ENCODE peak calls at places on chromosomes 2 and 18, in four cellular contexts. A is K562, B is HL-60, R is GM12878. F is an unnamed sample.

GRCh38 chr18:48725596-48725995 is 186.8 kb downstream of the CTIF start:
- DNase-seq in A (no peak), B (no peak), R (no peak), F (no peak)

GRCh38 chr2:84534225-84534624 is 17.9 kb downstream of the DNAH6 start:
- DNase-seq in A (no peak), B (no peak), R (no peak), F (no peak)

GRCh38 chr18:56267334-56267733 is 371.1 kb downstream of the TXNL1 start:
- DNase-seq in A (no peak), B (no peak), R (no peak), F (no peak)

GRCh38 chr18:12027046-12027445 is 45.7 kb downstream of the IMPA2 start:
- DNase-seq in A (no peak), B (no peak), R (no peak), F (no peak)

GRCh38 chr2:3343012-3343411 is 34.6 kb downstream of the EIPR1 start:
- DNase-seq in A (no peak), B (no peak), R (no peak), F (no peak)

GRCh38 chr2:132664096-132664495 is 5.9 kb downstream of the LYPD1 start:
- DNase-seq in A (no peak), B (no peak), R (no peak), F (no peak)

GRCh38 chr2:204706939-204707338 is 161.7 kb downstream of the PARD3B start:
- DNase-seq in A (no peak), B (no peak), R (no peak), F (no peak)

GRCh38 chr2:98936133-98936916 is at the start of gene CRACDL:
- DNase-seq in A (no peak), B (peak; percentile 22), R (no peak), F (peak; percentile 46)

GRCh38 chr18:43882358-43882757 is 605.1 kb upstream of the SYT4 start:
- DNase-seq in A (no peak), B (no peak), R (no peak), F (no peak)

GRCh38 chr2:62814132-62814531 is 108.6 kb downstream of the EHBP1 start:
- DNase-seq in A (peak; percentile 60), B (no peak), R (no peak), F (no peak)

GRCh38 chr2:100266126-100266525 is 56.2 kb downstream of the LONRF2 start:
- DNase-seq in A (no peak), B (no peak), R (no peak), F (no peak)

GRCh38 chr2:86441789-86442641 is 844 bp downstream of the KDM3A start:
- DNase-seq in A (peak; percentile 62), B (peak; percentile 36), R (peak; percentile 19), F (peak; percentile 10)

GRCh38 chr18:31490838-31491237 is 7.1 kb upstream of the DSG2 start:
- DNase-seq in A (no peak), B (no peak), R (no peak), F (no peak)

GRCh38 chr2:221429741-221430491 is 142.2 kb downstream of the EPHA4 start:
- DNase-seq in A (no peak), B (no peak), R (no peak), F (no peak)

GRCh38 chr2:223523541-223523940 is 78.6 kb downstream of the SCG2 start:
- DNase-seq in A (no peak), B (no peak), R (no peak), F (no peak)

GRCh38 chr2:112712903-112713584 is 7.8 kb upstream of the NT5DC4 start:
- DNase-seq in A (peak; percentile 92), B (no peak), R (no peak), F (no peak)

GRCh38 chr18:12840382-12840781 is 43.7 kb downstream of the PTPN2 start:
- DNase-seq in A (no peak), B (no peak), R (no peak), F (no peak)

GRCh38 chr2:46095821-46096220 is 201.4 kb upstream of the EPAS1 start:
- DNase-seq in A (no peak), B (no peak), R (no peak), F (no peak)

GRCh38 chr2:23566236-23567142 is 181.5 kb downstream of the KLHL29 start:
- DNase-seq in A (peak; percentile 37), B (no peak), R (no peak), F (peak; percentile 56)

GRCh38 chr2:72147303-72147970 is at the start of gene CYP26B1:
- DNase-seq in A (no peak), B (no peak), R (no peak), F (no peak)

GRCh38 chr2:64914735-64915509 is 74.3 kb upstream of the SLC1A4 start:
- DNase-seq in A (peak; percentile 50), B (no peak), R (peak; percentile 96), F (no peak)

GRCh38 chr2:241035818-241036396 is 37.5 kb downstream of the SNED1 start:
- DNase-seq in A (no peak), B (no peak), R (no peak), F (peak; percentile 52)

GRCh38 chr18:60090170-60090569 is 190.4 kb downstream of the PMAIP1 start:
- DNase-seq in A (peak; percentile 11), B (no peak), R (no peak), F (peak; percentile 3)
- TF ChIP-seq SPI1 in A (no peak), B (no peak), R (no peak), F (no peak)

GRCh38 chr2:19785432-19785831 is 116.4 kb downstream of the TTC32 start:
- DNase-seq in A (no peak), B (no peak), R (no peak), F (no peak)
- TF ChIP-seq SPI1 in A (no peak), B (no peak), R (no peak), F (no peak)

GRCh38 chr2:190696792-190697398 is 48.0 kb downstream of the NAB1 start:
- DNase-seq in A (peak; percentile 17), B (no peak), R (no peak), F (no peak)
- TF ChIP-seq SPI1 in A (no peak), B (no peak), R (no peak), F (no peak)

GRCh38 chr2:28448738-28449100 is 47.1 kb upstream of the PLB1 start:
- DNase-seq in A (no peak), B (no peak), R (no peak), F (no peak)

GRCh38 chr2:28444951-28445350 is 50.9 kb upstream of the PLB1 start:
- DNase-seq in A (no peak), B (no peak), R (no peak), F (no peak)

GRCh38 chr2:28447943-28448737 is 47.7 kb upstream of the PLB1 start:
- DNase-seq in A (no peak), B (peak; percentile 83), R (no peak), F (no peak)

GRCh38 chr2:28442328-28442727 is 49.7 kb downstream of the FOSL2 start:
- DNase-seq in A (no peak), B (no peak), R (no peak), F (no peak)

DNA sequence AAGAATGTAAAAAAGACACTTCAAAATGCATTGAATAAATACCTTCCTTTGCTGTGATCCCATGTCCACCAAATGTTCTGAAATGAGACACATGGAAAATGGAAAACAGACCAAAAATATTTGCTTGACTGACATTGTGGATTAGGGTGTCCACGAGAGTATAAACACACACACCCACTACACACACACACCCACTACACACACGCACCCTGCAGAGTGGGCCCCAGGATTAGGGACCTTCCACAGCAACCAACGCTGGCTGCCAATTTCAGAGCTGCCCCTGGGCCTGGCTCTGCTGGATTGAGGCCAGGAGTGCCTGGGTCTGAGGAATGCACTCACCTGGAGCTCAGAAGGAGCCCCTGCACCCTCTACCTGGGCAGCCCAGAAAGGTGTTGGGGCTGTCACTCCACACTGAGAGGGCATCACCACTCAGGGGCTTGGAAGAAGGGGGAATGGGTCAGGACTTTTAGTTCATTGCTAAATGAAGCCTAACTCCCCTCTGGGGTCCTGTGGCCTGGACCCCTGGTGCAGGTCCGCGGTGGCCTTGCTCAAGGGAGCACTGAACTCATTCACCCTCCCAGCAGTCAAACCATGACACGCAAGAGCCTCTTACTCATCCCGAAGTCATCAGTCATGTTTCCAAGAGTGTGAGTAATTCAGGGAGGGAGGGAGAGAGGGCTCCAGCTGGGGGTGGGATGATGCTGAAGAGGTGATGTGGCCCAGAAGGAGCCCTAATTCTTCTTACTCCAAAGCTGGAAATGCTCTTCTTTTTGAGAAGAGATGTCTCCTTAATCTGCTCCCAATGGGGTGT is 50.2 kb upstream of the PLB1 start:
- DNase-seq in A (peak; percentile 32), B (peak; percentile 66), R (no peak), F (no peak)
- TF ChIP-seq SPI1 in A (no peak), B (no peak), R (no peak), F (no peak)

GRCh38 chr18:73060666-73061270 is 193.0 kb upstream of the NETO1 start:
- DNase-seq in A (no peak), B (no peak), R (no peak), F (no peak)
- TF ChIP-seq SPI1 in A (no peak), B (no peak), R (no peak), F (no peak)

GRCh38 chr2:235938611-235939010 is 229.6 kb downstream of the GBX2 start:
- DNase-seq in A (no peak), B (no peak), R (no peak), F (no peak)

GRCh38 chr2:235937936-235938335 is 230.2 kb downstream of the GBX2 start:
- DNase-seq in A (no peak), B (no peak), R (no peak), F (no peak)

GRCh38 chr2:235939471-235939870 is 228.7 kb downstream of the GBX2 start:
- DNase-seq in A (no peak), B (no peak), R (no peak), F (no peak)

GRCh38 chr2:235937526-235937925 is 230.7 kb downstream of the GBX2 start:
- DNase-seq in A (no peak), B (no peak), R (no peak), F (no peak)

GRCh38 chr2:235940330-235940729 is 227.9 kb downstream of the GBX2 start:
- DNase-seq in A (peak; percentile 65), B (no peak), R (no peak), F (no peak)
- TF ChIP-seq SPI1 in A (peak; percentile 48), B (no peak), R (no peak), F (no peak)

GRCh38 chr2:127590386-127591190 is 55.1 kb downstream of the MYO7B start:
- DNase-seq in A (no peak), B (no peak), R (no peak), F (no peak)
- TF ChIP-seq SPI1 in A (no peak), B (no peak), R (no peak), F (no peak)

DNA sequence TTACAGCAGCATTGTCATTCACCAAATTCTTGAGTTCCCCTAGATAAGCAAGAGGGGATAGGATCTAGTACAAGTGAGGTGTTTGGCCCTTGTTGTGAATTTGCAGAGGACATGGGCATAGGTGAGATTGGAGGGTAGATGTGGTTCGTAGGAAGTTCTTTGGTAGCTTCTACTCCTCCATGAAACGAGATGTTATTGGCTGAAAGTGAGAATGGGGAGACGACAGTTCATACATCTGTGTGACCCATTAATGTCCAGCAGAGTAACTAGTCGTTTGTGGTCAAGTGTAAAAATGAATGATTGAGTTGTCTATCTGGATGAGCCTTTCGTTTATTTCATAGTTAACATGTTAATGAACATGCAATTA is 90.4 kb downstream of the UBE2E3 start:
- DNase-seq in A (no peak), B (no peak), R (no peak), F (no peak)
- TF ChIP-seq SPI1 in A (no peak), B (no peak), R (no peak), F (no peak)

F was measured in GM12891.